ENCODE peak calls at places on chromosomes 13 and 19, in seven cellular contexts. O, Q, I, E, K, M and J are unnamed samples.

GRCh38 chr19:56309511-56310185 is 5.0 kb downstream of the ZSCAN5A start:
- DNase-seq in O (no peak), Q (peak; percentile 78), I (peak; percentile 70), E (peak; percentile 35), K (peak; percentile 85), M (peak; percentile 4), J (peak; percentile 51)

GRCh38 chr13:23510979-23511735 is 59.1 kb upstream of the TNFRSF19 start:
- DNase-seq in O (no peak), Q (peak; percentile 76), I (no peak), E (peak; percentile 20), K (no peak), M (peak; percentile 75), J (peak; percentile 24)

GRCh38 chr19:44871809-44872208 is 19.2 kb upstream of the TOMM40 start:
- DNase-seq in O (no peak), Q (no peak), I (no peak), E (no peak), K (no peak), M (no peak), J (no peak)

GRCh38 chr19:22523940-22524339 is 101.8 kb upstream of the ZNF98 start:
- DNase-seq in O (no peak), Q (no peak), I (no peak), E (no peak), K (no peak), M (no peak), J (no peak)

GRCh38 chr13:92572190-92572589 is 654.4 kb upstream of the GPC6 start:
- DNase-seq in O (no peak), Q (no peak), I (no peak), E (no peak), K (no peak), M (no peak), J (no peak)

GRCh38 chr13:106484755-106485193 is 50.7 kb downstream of the EFNB2 start:
- DNase-seq in O (no peak), Q (no peak), I (no peak), E (no peak), K (no peak), M (peak; percentile 28), J (no peak)

GRCh38 chr13:45546410-45546765 is 69.2 kb downstream of the ERICH6B start:
- DNase-seq in O (no peak), Q (no peak), I (no peak), E (peak; percentile 90), K (no peak), M (no peak), J (no peak)

GRCh38 chr19:33998739-33999345 is 173.5 kb upstream of the LSM14A start:
- DNase-seq in O (no peak), Q (no peak), I (no peak), E (peak; percentile 9), K (no peak), M (no peak), J (peak; percentile 6)

GRCh38 chr19:55626350-55626749 is 2.0 kb upstream of the ZNF784 start:
- DNase-seq in O (no peak), Q (no peak), I (no peak), E (no peak), K (no peak), M (no peak), J (no peak)

GRCh38 chr13:99278199-99278598 is 20.0 kb upstream of the GPR18 start:
- DNase-seq in O (no peak), Q (no peak), I (no peak), E (no peak), K (no peak), M (no peak), J (no peak)

GRCh38 chr19:1325568-1326294 is 40.1 kb downstream of the EFNA2 start:
- DNase-seq in O (no peak), Q (no peak), I (no peak), E (no peak), K (no peak), M (no peak), J (no peak)

GRCh38 chr13:60095300-60095699 is 68.4 kb downstream of the DIAPH3 start:
- DNase-seq in O (no peak), Q (peak; percentile 12), I (no peak), E (no peak), K (no peak), M (no peak), J (no peak)

GRCh38 chr13:49213539-49213938 is 6.6 kb upstream of the MLNR start:
- DNase-seq in O (no peak), Q (no peak), I (no peak), E (no peak), K (no peak), M (no peak), J (no peak)

GRCh38 chr13:99439048-99439447 is 62.2 kb upstream of the TM9SF2 start:
- DNase-seq in O (no peak), Q (no peak), I (no peak), E (no peak), K (no peak), M (no peak), J (no peak)

GRCh38 chr13:24168980-24169379 is 8.5 kb downstream of the SPATA13 start:
- DNase-seq in O (no peak), Q (peak; percentile 32), I (no peak), E (no peak), K (no peak), M (no peak), J (no peak)

GRCh38 chr13:57629821-57630235 is 1.7 kb upstream of the PCDH17 start:
- DNase-seq in O (peak; percentile 97), Q (peak; percentile 98), I (peak; percentile 93), E (peak; percentile 15), K (peak; percentile 98), M (peak; percentile 42), J (peak; percentile 97)

GRCh38 chr19:34480971-34481821 is at the start of gene WTIP:
- DNase-seq in O (peak; percentile 89), Q (peak; percentile 95), I (no peak), E (peak; percentile 72), K (peak; percentile 74), M (peak; percentile 88), J (peak; percentile 87)

GRCh38 chr19:45117167-45117594 is 24.2 kb downstream of the PPP1R37 start:
- DNase-seq in O (no peak), Q (no peak), I (no peak), E (no peak), K (no peak), M (peak; percentile 20), J (peak; percentile 40)

GRCh38 chr13:90239130-90239529 is 1108.4 kb upstream of the MIR17HG start:
- DNase-seq in O (no peak), Q (no peak), I (no peak), E (no peak), K (no peak), M (no peak), J (no peak)

GRCh38 chr19:20664917-20665781 is 3.8 kb upstream of the ZNF626 start:
- DNase-seq in O (peak; percentile 24), Q (peak; percentile 62), I (no peak), E (peak; percentile 55), K (peak; percentile 68), M (no peak), J (no peak)

GRCh38 chr19:45569619-45570421 is 14.8 kb downstream of the OPA3 start:
- DNase-seq in O (peak; percentile 47), Q (peak; percentile 74), I (peak; percentile 46), E (peak; percentile 82), K (peak; percentile 83), M (no peak), J (no peak)

GRCh38 chr19:16113727-16114126 is 2.0 kb downstream of the RAB8A start:
- DNase-seq in O (no peak), Q (peak; percentile 69), I (no peak), E (no peak), K (no peak), M (no peak), J (no peak)
- H4K8ac ChIP-seq in O (no peak overlapping the region), Q (no peak overlapping the region), I (no peak overlapping the region), E (no peak overlapping the region), K (no peak overlapping the region), M (no peak overlapping the region), J (no peak overlapping the region)

GRCh38 chr13:20161275-20161950 is 561 bp upstream of the GJA3 start:
- DNase-seq in O (no peak), Q (no peak), I (no peak), E (peak; percentile 22), K (no peak), M (no peak), J (no peak)
- H4K8ac ChIP-seq in O (no peak overlapping the region), Q (no peak overlapping the region), I (peak overlapping the region; percentile 62), E (no peak overlapping the region), K (no peak overlapping the region), M (no peak overlapping the region), J (peak overlapping the region; percentile 9)

GRCh38 chr19:35663981-35664380 is 2.3 kb upstream of the UPK1A start:
- DNase-seq in O (no peak), Q (no peak), I (no peak), E (peak; percentile 91), K (no peak), M (no peak), J (no peak)

GRCh38 chr19:35661995-35662340 is 4.3 kb upstream of the UPK1A start:
- DNase-seq in O (no peak), Q (no peak), I (no peak), E (peak; percentile 97), K (no peak), M (no peak), J (no peak)

GRCh38 chr19:35656700-35657099 is 8.6 kb downstream of the COX6B1 start:
- DNase-seq in O (no peak), Q (no peak), I (no peak), E (no peak), K (no peak), M (no peak), J (no peak)

GRCh38 chr19:35655600-35655999 is 7.5 kb downstream of the COX6B1 start:
- DNase-seq in O (no peak), Q (no peak), I (no peak), E (no peak), K (no peak), M (no peak), J (no peak)

DNA sequence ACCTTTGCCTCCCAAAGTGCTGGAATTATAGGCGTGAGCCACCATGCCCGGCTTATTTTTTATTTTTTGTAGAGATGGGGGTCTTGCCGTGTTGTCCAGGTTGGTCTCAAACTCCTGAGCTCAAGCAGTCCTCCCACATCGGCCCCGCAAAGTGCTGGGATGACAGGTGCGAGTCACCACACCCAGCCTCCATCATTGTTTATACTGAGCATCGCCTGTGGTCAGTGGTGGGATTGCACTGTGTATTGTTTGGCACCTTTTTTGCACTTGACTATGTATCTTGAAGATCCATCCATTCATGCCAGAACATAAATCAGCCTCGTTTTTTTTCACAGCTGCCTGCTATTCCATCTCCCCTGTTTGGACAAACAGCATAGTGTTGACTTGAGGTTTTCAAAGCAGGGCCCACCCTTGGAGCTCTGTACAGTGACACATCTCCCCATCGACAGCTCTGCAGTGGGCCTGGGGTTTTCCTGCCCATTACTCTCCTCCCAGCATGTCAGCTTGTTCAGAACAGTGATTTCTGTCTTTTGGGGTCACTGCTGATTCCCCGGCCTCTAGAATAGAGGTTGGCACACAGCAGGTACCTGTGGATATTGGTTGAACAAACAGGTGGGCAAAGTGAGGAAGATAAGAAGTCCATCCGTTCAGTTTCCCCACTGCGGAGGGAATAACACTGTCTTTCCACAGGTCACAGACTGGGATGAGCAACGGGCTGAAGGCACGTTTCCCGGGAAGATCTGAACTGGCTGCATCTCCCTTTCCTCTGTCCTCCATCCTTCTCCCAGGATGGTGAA is 8.2 kb upstream of the UPK1A start:
- DNase-seq in O (no peak), Q (no peak), I (no peak), E (no peak), K (no peak), M (no peak), J (no peak)
- H4K8ac ChIP-seq in O (no peak overlapping the region), Q (no peak overlapping the region), I (no peak overlapping the region), E (no peak overlapping the region), K (no peak overlapping the region), M (no peak overlapping the region), J (no peak overlapping the region)

DNA sequence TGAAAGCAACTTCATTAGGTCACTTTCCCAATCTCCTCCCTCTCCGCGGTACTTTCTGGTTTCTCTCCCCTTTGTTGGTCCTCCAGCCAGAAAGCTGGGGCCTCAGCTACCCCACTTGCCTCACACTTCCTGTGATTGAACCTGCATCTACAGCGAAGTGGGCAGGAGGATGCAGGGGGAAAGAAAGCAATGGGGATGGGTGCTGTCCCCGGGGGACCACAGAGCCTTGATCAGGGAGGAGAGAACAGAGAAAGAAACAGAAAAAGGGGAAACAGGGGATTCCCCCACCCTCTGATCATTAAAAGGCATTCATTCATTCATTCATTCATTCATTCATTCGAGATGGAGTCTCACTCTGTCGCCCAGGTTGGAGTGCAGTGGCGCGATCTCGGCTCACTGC is 74.2 kb downstream of the TRPM4 start:
- DNase-seq in O (no peak), Q (no peak), I (no peak), E (no peak), K (no peak), M (no peak), J (no peak)
- H4K8ac ChIP-seq in O (peak overlapping the region; percentile 10), Q (no peak overlapping the region), I (no peak overlapping the region), E (no peak overlapping the region), K (no peak overlapping the region), M (no peak overlapping the region), J (no peak overlapping the region)